ENCODE peak calls at places on chromosomes 13 and 19, in five cellular contexts. T is midbrain, P is non-pigmented ciliary epithelial cell, S is BE2C, V is Daoy. R is an unnamed sample.

GRCh38 chr19:30861896-30862295 is 487.3 kb downstream of the TSHZ3 start:
- DNase-seq in T (no peak), P (no peak), S (no peak), V (no peak), R (no peak)

GRCh38 chr19:16398530-16399241 is 73.1 kb downstream of the EPS15L1 start:
- DNase-seq in T (peak; percentile 7), P (no peak), S (no peak), V (no peak), R (no peak)

GRCh38 chr19:2589441-2589840 is 113.1 kb downstream of the GNG7 start:
- DNase-seq in T (no peak), P (no peak), S (no peak), V (no peak), R (no peak)

GRCh38 chr19:53432088-53432661 is 391 bp downstream of the ZNF761 start:
- DNase-seq in T (no peak), P (no peak), S (peak; percentile 21), V (peak; percentile 43), R (no peak)

GRCh38 chr19:55088543-55089265 is 13.0 kb downstream of the EPS8L1 start:
- DNase-seq in T (peak; percentile 41), P (no peak), S (peak; percentile 88), V (peak; percentile 75), R (no peak)

GRCh38 chr19:14073925-14074838 is 1.6 kb downstream of the MISP3 start:
- DNase-seq in T (peak; percentile 39), P (no peak), S (no peak), V (peak; percentile 26), R (no peak)

GRCh38 chr13:112510002-112510780 is 77.8 kb downstream of the TUBGCP3 start:
- DNase-seq in T (peak; percentile 57), P (peak; percentile 41), S (peak; percentile 59), V (peak; percentile 17), R (no peak)

GRCh38 chr13:81610613-81611012 is 1269.7 kb upstream of the SPRY2 start:
- DNase-seq in T (no peak), P (no peak), S (no peak), V (no peak), R (no peak)

GRCh38 chr13:98033277-98034247 is 80.1 kb downstream of the IPO5 start:
- DNase-seq in T (peak; percentile 19), P (peak; percentile 8), S (peak; percentile 58), V (no peak), R (no peak)

GRCh38 chr13:98524793-98525192 is 52.1 kb downstream of the STK24 start:
- DNase-seq in T (no peak), P (no peak), S (no peak), V (no peak), R (no peak)

GRCh38 chr19:11191273-11191755 is 6.0 kb downstream of the KANK2 start:
- DNase-seq in T (no peak), P (no peak), S (peak; percentile 42), V (peak; percentile 53), R (no peak)

GRCh38 chr19:37309834-37310575 is 60.9 kb upstream of the ZNF527 start:
- DNase-seq in T (no peak), P (no peak), S (no peak), V (no peak), R (no peak)

GRCh38 chr13:109357751-109358150 is 428.6 kb downstream of the IRS2 start:
- DNase-seq in T (no peak), P (peak; percentile 70), S (no peak), V (peak; percentile 41), R (no peak)

GRCh38 chr13:80400164-80400767 is 59.3 kb upstream of the SPRY2 start:
- DNase-seq in T (no peak), P (no peak), S (no peak), V (no peak), R (no peak)

GRCh38 chr19:48417436-48417835 is 24.0 kb downstream of the GRIN2D start:
- DNase-seq in T (no peak), P (no peak), S (no peak), V (no peak), R (no peak)